ENCODE peak calls at places on chromosomes 5 and 9, in six cellular contexts. Y is NCI-H226; J is SIG-M5; O is caudate nucleus; L is nephron progenitor cell; I is activated naive CD8-positive, alpha-beta T cell treated with anti-CD3 and anti-CD28 coated beads, Interleukin-2, amount 50 U/mL, for 24 hours. D is an unnamed sample.
A peak's percentile ranks its signal among the peaks of the same experiment; 100 is the strongest.

GRCh38 chr5:111013011-111013410 is 58.5 kb upstream of the TSLP start:
- DNase-seq in Y (peak; percentile 23), I (no peak), L (no peak), O (no peak), J (no peak), D (no peak)

GRCh38 chr9:88196456-88196855 is 58.2 kb upstream of the SPATA31C2 start:
- DNase-seq in L (no peak), I (no peak), Y (no peak), O (no peak), J (no peak), D (no peak)

GRCh38 chr9:127199001-127199791 is 65.4 kb upstream of the GARNL3 start:
- DNase-seq in Y (peak; percentile 58), L (peak; percentile 87), J (no peak), O (peak; percentile 61), I (peak; percentile 81), D (peak; percentile 61)

GRCh38 chr5:66498791-66499207 is 97.4 kb upstream of the MAST4 start:
- DNase-seq in O (peak; percentile 3), L (no peak), Y (peak; percentile 55), I (no peak), J (no peak), D (no peak)

GRCh38 chr5:89315194-89315593 is 432.2 kb upstream of the MEF2C start:
- DNase-seq in I (no peak), L (no peak), J (no peak), O (no peak), Y (no peak), D (no peak)

GRCh38 chr5:78899922-78900362 is 85.2 kb downstream of the ARSB start:
- DNase-seq in O (no peak), J (no peak), Y (peak; percentile 65), L (no peak), I (peak; percentile 10), D (no peak)

GRCh38 chr9:109072810-109073435 is 46.8 kb downstream of the TMEM245 start:
- DNase-seq in O (no peak), J (no peak), L (no peak), Y (no peak), I (no peak), D (no peak)

GRCh38 chr5:159817262-159818029 is 98.8 kb upstream of the ADRA1B start:
- DNase-seq in I (no peak), Y (peak; percentile 16), L (no peak), J (no peak), O (no peak), D (no peak)

GRCh38 chr9:106956971-106957370 is 94.0 kb downstream of the ZNF462 start:
- DNase-seq in O (no peak), L (no peak), I (no peak), J (no peak), Y (no peak), D (no peak)

GRCh38 chr9:81465468-81466002 is 223.8 kb downstream of the TLE1 start:
- DNase-seq in J (no peak), L (no peak), I (no peak), O (no peak), Y (no peak), D (no peak)

GRCh38 chr9:15161744-15162143 is 145.3 kb downstream of the TTC39B start:
- DNase-seq in L (no peak), Y (no peak), J (no peak), O (no peak), I (no peak), D (no peak)

GRCh38 chr5:59328801-59329296 is 564.7 kb downstream of the PDE4D start:
- DNase-seq in J (no peak), Y (peak; percentile 11), I (no peak), O (peak; percentile 14), L (no peak), D (no peak)

GRCh38 chr9:129938291-129938979 is 103.2 kb downstream of the USP20 start:
- DNase-seq in L (no peak), O (no peak), J (no peak), Y (peak; percentile 6), I (no peak), D (no peak)

GRCh38 chr5:124677376-124677998 is 69.0 kb downstream of the ZNF608 start:
- DNase-seq in J (no peak), Y (no peak), L (no peak), O (peak; percentile 41), I (no peak), D (no peak)

GRCh38 chr5:80069918-80070318 is 34.8 kb downstream of the THBS4 start:
- DNase-seq in L (no peak), J (peak; percentile 73), I (no peak), O (no peak), Y (no peak), D (no peak)

GRCh38 chr9:113963017-113963620 is 87.0 kb downstream of the ZNF618 start:
- DNase-seq in J (no peak), L (peak; percentile 49), I (peak; percentile 39), O (no peak), Y (no peak), D (peak; percentile 25)

D was measured in DND-41.